ENCODE peak calls at places on chromosome 17, in four cellular contexts. One of them, this sample, is unnamed.

GRCh38 chr17:60560860-60561257 is 34.8 kb upstream of the APPBP2 start:
- DNase-seq in IMR-90: no peak
- DNase-seq in H1: no peak
- DNase-seq in mesendoderm: no peak
- DNase-seq in this sample: no peak

GRCh38 chr17:53217311-53217710 is 605.4 kb upstream of the KIF2B start:
- DNase-seq in H1: no peak
- DNase-seq in IMR-90: no peak
- DNase-seq in mesendoderm: no peak
- DNase-seq in this sample: no peak

GRCh38 chr17:40648326-40648968 is 829 bp upstream of the SMARCE1 start:
- DNase-seq in H1: no peak
- DNase-seq in mesendoderm: no peak
- DNase-seq in IMR-90: peak; percentile 19
- DNase-seq in this sample: no peak

GRCh38 chr17:15468142-15468541 is 721 bp upstream of the CDRT4 start:
- DNase-seq in H1: no peak
- DNase-seq in mesendoderm: no peak
- DNase-seq in IMR-90: no peak
- DNase-seq in this sample: no peak

GRCh38 chr17:60128171-60128859 is 21.5 kb upstream of the CA4 start:
- DNase-seq in H1: peak; percentile 37
- DNase-seq in IMR-90: no peak
- DNase-seq in mesendoderm: no peak
- DNase-seq in this sample: no peak

GRCh38 chr17:2024572-2025219 is 438 bp downstream of the RTN4RL1 start:
- DNase-seq in mesendoderm: peak; percentile 52
- DNase-seq in IMR-90: no peak
- DNase-seq in H1: peak; percentile 67
- DNase-seq in this sample: no peak

GRCh38 chr17:74779948-74780400 is 3.8 kb upstream of the NAT9 start:
- DNase-seq in H1: no peak
- DNase-seq in IMR-90: no peak
- DNase-seq in mesendoderm: no peak
- DNase-seq in this sample: no peak

GRCh38 chr17:21530311-21530710 is 154.2 kb downstream of the KCNJ12 start:
- DNase-seq in IMR-90: no peak
- DNase-seq in H1: no peak
- DNase-seq in mesendoderm: no peak
- DNase-seq in this sample: no peak

GRCh38 chr17:41048441-41048840 is 1.3 kb upstream of the KRTAP2-1 start:
- DNase-seq in mesendoderm: peak; percentile 37
- DNase-seq in IMR-90: peak; percentile 60
- DNase-seq in H1: no peak
- DNase-seq in this sample: no peak

GRCh38 chr17:69485901-69486643 is 71.6 kb downstream of the MAP2K6 start:
- DNase-seq in IMR-90: peak; percentile 59
- DNase-seq in H1: no peak
- DNase-seq in mesendoderm: no peak
- DNase-seq in this sample: no peak

GRCh38 chr17:78868391-78868790 is 27.8 kb upstream of the USP36 start:
- DNase-seq in mesendoderm: no peak
- DNase-seq in IMR-90: peak; percentile 86
- DNase-seq in H1: no peak
- DNase-seq in this sample: no peak

GRCh38 chr17:4006745-4007211 is 42.5 kb upstream of the ATP2A3 start:
- DNase-seq in IMR-90: no peak
- DNase-seq in mesendoderm: peak; percentile 91
- DNase-seq in H1: no peak
- DNase-seq in this sample: no peak

GRCh38 chr17:13462161-13462560 is 139.6 kb downstream of the HS3ST3A1 start:
- DNase-seq in H1: no peak
- DNase-seq in IMR-90: peak; percentile 80
- DNase-seq in mesendoderm: no peak
- DNase-seq in this sample: no peak

GRCh38 chr17:17712268-17712924 is 31.1 kb downstream of the RAI1 start:
- DNase-seq in mesendoderm: no peak
- DNase-seq in IMR-90: peak; percentile 97
- DNase-seq in H1: no peak
- DNase-seq in this sample: no peak

GRCh38 chr17:61002316-61002736 is 324.7 kb downstream of the BCAS3 start:
- DNase-seq in mesendoderm: peak; percentile 41
- DNase-seq in IMR-90: peak; percentile 79
- DNase-seq in H1: no peak
- DNase-seq in this sample: no peak

GRCh38 chr17:14289162-14289561 is 11.7 kb upstream of the HS3ST3B1 start:
- DNase-seq in IMR-90: no peak
- DNase-seq in H1: no peak
- DNase-seq in mesendoderm: no peak
- DNase-seq in this sample: peak; percentile 8

GRCh38 chr17:51947160-51947559 is 211.4 kb downstream of the CA10 start:
- DNase-seq in H1: no peak
- DNase-seq in mesendoderm: no peak
- DNase-seq in IMR-90: no peak
- DNase-seq in this sample: no peak

GRCh38 chr17:48589831-48590602 is at the start of gene HOXB3:
- DNase-seq in H1: no peak
- DNase-seq in IMR-90: peak; percentile 68
- DNase-seq in mesendoderm: no peak
- DNase-seq in this sample: no peak

GRCh38 chr17:69228576-69228975 is at the start of gene ABCA10:
- DNase-seq in mesendoderm: no peak
- DNase-seq in IMR-90: peak; percentile 8
- DNase-seq in H1: no peak
- DNase-seq in this sample: no peak

GRCh38 chr17:65277576-65277975 is 140.4 kb downstream of the RGS9 start:
- DNase-seq in IMR-90: peak; percentile 13
- DNase-seq in mesendoderm: peak; percentile 28
- DNase-seq in H1: no peak
- DNase-seq in this sample: no peak

GRCh38 chr17:68054296-68054900 is 18.9 kb downstream of the KPNA2 start:
- DNase-seq in mesendoderm: no peak
- DNase-seq in H1: no peak
- DNase-seq in IMR-90: peak; percentile 84
- DNase-seq in this sample: no peak

GRCh38 chr17:38925263-38925995 is at the start of gene LASP1NB:
- DNase-seq in H1: peak; percentile 76
- DNase-seq in IMR-90: peak; percentile 70
- DNase-seq in mesendoderm: peak; percentile 77
- DNase-seq in this sample: peak; percentile 89

GRCh38 chr17:66426397-66427033 is 124.1 kb downstream of the PRKCA start:
- DNase-seq in mesendoderm: peak; percentile 66
- DNase-seq in IMR-90: peak; percentile 14
- DNase-seq in H1: no peak
- DNase-seq in this sample: peak; percentile 63

GRCh38 chr17:79484600-79485398 is 126.1 kb downstream of the RBFOX3 start:
- DNase-seq in mesendoderm: no peak
- DNase-seq in H1: no peak
- DNase-seq in IMR-90: no peak
- DNase-seq in this sample: no peak

GRCh38 chr17:55300479-55301290 is 35.9 kb downstream of the HLF start:
- DNase-seq in mesendoderm: no peak
- DNase-seq in H1: no peak
- DNase-seq in IMR-90: no peak
- DNase-seq in this sample: no peak

GRCh38 chr17:4946312-4946976 is 1.9 kb downstream of the PFN1 start:
- DNase-seq in IMR-90: no peak
- DNase-seq in H1: no peak
- DNase-seq in mesendoderm: no peak
- DNase-seq in this sample: no peak

DNA sequence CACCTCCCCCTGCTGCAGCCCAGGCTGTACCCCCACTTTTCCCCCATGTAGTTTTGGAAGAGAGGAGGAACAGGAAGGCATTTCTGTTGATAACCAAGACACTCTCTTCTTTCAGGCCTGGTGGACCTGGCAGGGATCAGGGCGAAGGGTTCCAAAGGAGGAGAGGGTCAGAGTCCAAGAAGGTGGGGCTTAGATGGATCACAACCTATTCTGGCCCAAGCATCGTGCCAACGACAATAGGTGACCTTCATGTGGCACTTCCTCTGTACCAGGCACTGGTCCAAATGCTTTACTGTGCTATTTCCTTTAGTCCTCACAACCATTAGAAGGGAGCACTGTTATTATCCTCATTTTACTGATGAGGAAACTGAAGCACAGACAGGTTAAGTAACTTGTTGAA is 84.3 kb downstream of the TMEM132E start:
- DNase-seq in mesendoderm: no peak
- DNase-seq in H1: no peak
- DNase-seq in IMR-90: no peak
- DNase-seq in this sample: no peak
- H3K56ac ChIP-seq in mesendoderm: no peak overlapping the region
- H3K56ac ChIP-seq in H1: no peak overlapping the region
- H3K56ac ChIP-seq in IMR-90: no peak overlapping the region
- H3K56ac ChIP-seq in this sample: no peak overlapping the region

GRCh38 chr17:76388966-76389888 is 4.8 kb downstream of the SPHK1 start:
- DNase-seq in H1: no peak
- DNase-seq in IMR-90: no peak
- DNase-seq in mesendoderm: no peak
- DNase-seq in this sample: peak; percentile 78
- H3K56ac ChIP-seq in H1: peak overlapping the region; percentile 73
- H3K56ac ChIP-seq in IMR-90: no peak overlapping the region
- H3K56ac ChIP-seq in mesendoderm: no peak overlapping the region
- H3K56ac ChIP-seq in this sample: no peak overlapping the region

DNA sequence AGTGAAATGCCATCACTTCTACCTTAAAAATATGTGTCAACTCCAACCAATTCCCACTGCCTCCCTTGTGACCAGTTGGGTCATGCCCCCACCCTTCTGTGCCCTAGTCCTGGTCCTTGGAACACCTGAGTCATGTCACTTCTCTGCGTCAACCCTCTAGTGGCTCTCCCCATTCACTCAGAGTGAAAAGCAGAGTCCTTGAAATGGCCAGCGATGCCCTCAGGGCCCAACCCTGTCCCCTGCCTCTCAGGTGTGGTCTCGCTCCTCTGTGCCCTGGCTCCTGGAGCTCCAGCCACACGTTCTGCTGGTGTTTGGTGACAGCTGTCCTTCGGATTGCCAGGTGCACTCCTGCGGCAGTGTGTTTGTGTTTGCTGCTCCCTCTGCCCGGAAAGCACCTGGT is 89.2 kb downstream of the SPECC1 start:
- DNase-seq in IMR-90: no peak
- DNase-seq in mesendoderm: no peak
- DNase-seq in H1: no peak
- DNase-seq in this sample: no peak
- H3K56ac ChIP-seq in IMR-90: no peak overlapping the region
- H3K56ac ChIP-seq in mesendoderm: no peak overlapping the region
- H3K56ac ChIP-seq in H1: no peak overlapping the region
- H3K56ac ChIP-seq in this sample: no peak overlapping the region

DNA sequence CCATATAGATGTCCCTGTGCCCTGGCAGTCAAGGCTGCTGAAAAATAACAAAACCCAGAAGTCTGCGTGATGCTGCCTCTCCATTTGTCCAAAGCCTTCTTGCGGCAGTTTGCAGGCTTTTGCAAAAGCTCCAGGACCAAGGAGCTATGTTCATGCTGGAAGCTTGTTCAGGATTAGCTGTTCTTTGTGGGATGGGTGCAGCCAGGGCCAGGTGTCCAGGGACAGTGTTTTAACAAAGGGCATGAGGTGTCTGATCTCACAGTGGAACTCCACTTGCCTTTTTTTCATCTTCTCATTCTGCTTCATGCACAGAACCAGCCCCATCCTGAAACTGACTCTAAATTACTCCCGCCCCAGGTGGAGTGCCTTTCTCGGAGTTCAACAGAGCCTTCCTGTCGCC is 31.7 kb upstream of the STH start:
- DNase-seq in H1: no peak
- DNase-seq in IMR-90: no peak
- DNase-seq in mesendoderm: no peak
- DNase-seq in this sample: no peak
- H3K56ac ChIP-seq in H1: no peak overlapping the region
- H3K56ac ChIP-seq in IMR-90: no peak overlapping the region
- H3K56ac ChIP-seq in mesendoderm: no peak overlapping the region
- H3K56ac ChIP-seq in this sample: no peak overlapping the region

GRCh38 chr17:42548993-42549755 is 3.5 kb upstream of the HSD17B1 start:
- DNase-seq in mesendoderm: no peak
- DNase-seq in IMR-90: no peak
- DNase-seq in H1: no peak
- DNase-seq in this sample: no peak
- H3K56ac ChIP-seq in mesendoderm: peak overlapping the region; percentile 81
- H3K56ac ChIP-seq in IMR-90: no peak overlapping the region
- H3K56ac ChIP-seq in H1: no peak overlapping the region
- H3K56ac ChIP-seq in this sample: no peak overlapping the region

DNA sequence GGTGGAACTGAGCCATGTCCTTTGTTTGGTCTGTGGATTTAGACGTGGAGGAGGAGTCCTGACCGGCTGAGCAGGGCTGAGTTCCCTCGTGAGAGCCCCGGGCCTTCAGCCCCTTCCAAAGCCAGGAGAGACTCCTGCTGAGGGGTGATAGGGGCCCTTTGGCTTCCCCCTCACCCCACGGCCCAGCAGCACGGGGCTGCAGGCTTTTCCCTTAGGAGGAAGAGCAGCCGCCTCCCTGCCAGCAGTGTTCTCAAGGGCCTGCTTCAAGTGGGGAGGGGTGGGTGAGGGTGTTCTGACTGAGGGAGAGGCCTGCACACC is 1.5 kb upstream of the CYB561 start:
- DNase-seq in H1: no peak
- DNase-seq in mesendoderm: no peak
- DNase-seq in IMR-90: no peak
- DNase-seq in this sample: no peak
- H3K56ac ChIP-seq in H1: no peak overlapping the region
- H3K56ac ChIP-seq in mesendoderm: peak overlapping the region; percentile 87
- H3K56ac ChIP-seq in IMR-90: no peak overlapping the region
- H3K56ac ChIP-seq in this sample: no peak overlapping the region

GRCh38 chr17:80992948-80993624 is 1.4 kb downstream of the CHMP6 start:
- DNase-seq in IMR-90: no peak
- DNase-seq in mesendoderm: no peak
- DNase-seq in H1: no peak
- DNase-seq in this sample: no peak

GRCh38 chr17:80991645-80992076 is at the start of gene CHMP6:
- DNase-seq in IMR-90: peak; percentile 76
- DNase-seq in H1: peak; percentile 85
- DNase-seq in mesendoderm: peak; percentile 84
- DNase-seq in this sample: peak; percentile 77

GRCh38 chr17:80989586-80989913 is 2.1 kb upstream of the CHMP6 start:
- DNase-seq in IMR-90: no peak
- DNase-seq in H1: no peak
- DNase-seq in mesendoderm: no peak
- DNase-seq in this sample: no peak

GRCh38 chr17:80990921-80991644 is 558 bp upstream of the CHMP6 start:
- DNase-seq in IMR-90: no peak
- DNase-seq in mesendoderm: no peak
- DNase-seq in H1: no peak
- DNase-seq in this sample: no peak

GRCh38 chr17:80992077-80992947 is 671 bp downstream of the CHMP6 start:
- DNase-seq in IMR-90: no peak
- DNase-seq in mesendoderm: no peak
- DNase-seq in H1: no peak
- DNase-seq in this sample: peak; percentile 53
- H3K56ac ChIP-seq in IMR-90: peak overlapping the region; percentile 10
- H3K56ac ChIP-seq in mesendoderm: peak overlapping the region; percentile 85
- H3K56ac ChIP-seq in H1: no peak overlapping the region
- H3K56ac ChIP-seq in this sample: no peak overlapping the region

GRCh38 chr17:50165867-50166517 is at the start of gene SGCA:
- DNase-seq in H1: no peak
- DNase-seq in mesendoderm: no peak
- DNase-seq in IMR-90: no peak
- DNase-seq in this sample: no peak
- H3K56ac ChIP-seq in H1: peak within 1 kb of the TSS; percentile 89
- H3K56ac ChIP-seq in mesendoderm: peak within 1 kb of the TSS; percentile 46
- H3K56ac ChIP-seq in IMR-90: no peak within 1 kb of the TSS
- H3K56ac ChIP-seq in this sample: no peak within 1 kb of the TSS